ENCODE peak calls at places on chromosomes 5 and 9, in eight cellular contexts. O is IMR-90, J is Peyer's patch, S is pancreas, D is endothelial cell of umbilical vein, K is stomach, Q is SJCRH30, B is colonic mucosa. M is an unnamed sample. For H3K9me3, the result is how much of the 10 kb centered on the place peaks cover.

GRCh38 chr5:112159435-112159834 is 259.6 kb downstream of the EPB41L4A start:
- DNase-seq in O (peak), J (peak), S (no peak), D (no peak), K (no peak), Q (no peak), B (peak), M (no peak)

GRCh38 chr5:14741721-14742426 is 77.4 kb downstream of the OTULIN start:
- DNase-seq in O (no peak), J (no peak), S (no peak), D (no peak), K (no peak), Q (no peak), B (no peak), M (peak)

GRCh38 chr9:130696996-130697395 is 3.4 kb downstream of the EXOSC2 start:
- DNase-seq in O (no peak), J (no peak), S (no peak), D (no peak), K (no peak), Q (no peak), B (no peak), M (no peak)

GRCh38 chr9:88425538-88425950 is 37.3 kb downstream of the SPIN1 start:
- DNase-seq in O (peak), J (no peak), S (no peak), D (no peak), K (no peak), Q (no peak), B (no peak), M (no peak)

GRCh38 chr5:9833871-9834270 is 203.7 kb upstream of the TAS2R1 start:
- DNase-seq in O (no peak), J (no peak), S (no peak), D (no peak), K (no peak), Q (no peak), B (no peak), M (no peak)

GRCh38 chr9:34413229-34413852 is 36.6 kb upstream of the MYORG start:
- DNase-seq in O (peak), J (no peak), S (no peak), D (peak), K (peak), Q (peak), B (peak), M (no peak)

GRCh38 chr5:38438757-38439156 is 117.7 kb downstream of the LIFR start:
- DNase-seq in O (no peak), J (no peak), S (no peak), D (no peak), K (no peak), Q (no peak), B (no peak), M (no peak)

GRCh38 chr5:175489693-175490443 is 11.5 kb downstream of the SFXN1 start:
- DNase-seq in O (no peak), J (no peak), S (no peak), D (no peak), K (no peak), Q (no peak), B (no peak), M (no peak)

GRCh38 chr5:172380992-172381643 is 73.2 kb downstream of the SH3PXD2B start:
- DNase-seq in O (peak), J (peak), S (peak), D (no peak), K (peak), Q (peak), B (no peak), M (no peak)

GRCh38 chr9:122172131-122172530 is 12.4 kb downstream of the MORN5 start:
- DNase-seq in O (no peak), J (no peak), S (no peak), D (no peak), K (no peak), Q (no peak), B (no peak), M (no peak)

GRCh38 chr5:149217802-149218153 is 53.9 kb upstream of the AFAP1L1 start:
- DNase-seq in O (no peak), J (no peak), S (no peak), D (no peak), K (no peak), Q (no peak), B (no peak), M (no peak)

GRCh38 chr5:132010645-132011560 is 555 bp downstream of the ACSL6 start:
- DNase-seq in O (no peak), J (peak), S (peak), D (no peak), K (peak), Q (no peak), B (no peak), M (no peak)
- H3K4me3 ChIP-seq in O (peak), J (peak), S (peak), D (peak), K (peak), Q (no peak), B (peak), M (peak)

DNA sequence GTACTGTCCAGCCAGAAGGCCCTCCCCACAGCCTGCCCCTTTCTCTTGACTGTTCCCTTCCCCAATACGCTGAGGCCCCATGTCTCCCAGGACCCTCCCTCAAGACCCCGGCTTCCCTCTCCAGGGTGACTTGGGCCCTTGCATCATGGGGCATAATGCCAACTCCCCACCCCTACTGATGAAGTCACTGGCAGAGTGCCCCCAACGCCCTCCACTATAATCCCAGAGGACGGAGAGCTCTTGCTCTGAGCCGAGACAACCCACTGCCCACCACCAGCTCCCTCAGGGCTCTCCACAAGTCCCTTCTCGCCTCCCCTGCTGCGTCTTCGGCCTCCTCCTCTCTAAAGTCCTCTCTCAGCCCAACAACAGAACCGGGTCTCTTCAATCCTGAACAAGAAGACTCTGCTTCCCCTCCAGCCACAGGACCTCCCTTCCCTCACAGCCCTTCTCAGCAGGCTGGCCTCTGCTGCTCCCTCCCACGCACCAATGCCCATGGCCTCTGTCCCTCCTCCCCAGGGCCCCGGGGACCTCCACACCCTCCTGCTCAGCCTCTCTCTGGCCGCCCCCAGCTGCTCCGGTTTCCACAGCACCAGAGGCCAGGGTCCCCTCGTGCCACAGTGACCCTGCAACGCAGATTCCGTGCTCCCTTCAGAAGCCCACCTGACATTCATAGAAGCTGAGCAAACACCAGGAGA is 47.6 kb downstream of the ADAMTS2 start:
- DNase-seq in O (no peak), J (no peak), S (peak), D (no peak), K (no peak), Q (no peak), B (no peak), M (no peak)
- H3K9me3 ChIP-seq in O (under half), J (under half), S (under half), D (under half), K (under half), Q (under half), B (under half), M (under half)

GRCh38 chr9:94164756-94165549 is 80.7 kb downstream of the PTPDC1 start:
- DNase-seq in O (no peak), J (no peak), S (no peak), D (no peak), K (no peak), Q (no peak), B (no peak), M (no peak)
- H3K4me3 ChIP-seq in O (no peak), J (peak), S (no peak), D (no peak), K (no peak), Q (no peak), B (peak), M (peak)

GRCh38 chr9:90826326-90827020 is 24.9 kb downstream of the SYK start:
- DNase-seq in O (no peak), J (peak), S (no peak), D (no peak), K (no peak), Q (no peak), B (no peak), M (no peak)

GRCh38 chr9:90825586-90825985 is 24.0 kb downstream of the SYK start:
- DNase-seq in O (no peak), J (peak), S (no peak), D (no peak), K (no peak), Q (no peak), B (no peak), M (no peak)

GRCh38 chr9:90827181-90827866 is 25.7 kb downstream of the SYK start:
- DNase-seq in O (no peak), J (peak), S (no peak), D (no peak), K (no peak), Q (no peak), B (no peak), M (no peak)

GRCh38 chr9:90821697-90822096 is 20.1 kb downstream of the SYK start:
- DNase-seq in O (peak), J (no peak), S (no peak), D (no peak), K (no peak), Q (no peak), B (no peak), M (no peak)

GRCh38 chr9:90822866-90823265 is 21.2 kb downstream of the SYK start:
- DNase-seq in O (no peak), J (no peak), S (no peak), D (no peak), K (no peak), Q (no peak), B (no peak), M (no peak)
- H3K9me3 ChIP-seq in O (under half), J (under half), S (under half), D (under half), K (under half), Q (under half), B (under half), M (under half)

GRCh38 chr5:120630550-120630949 is 166.4 kb downstream of the PRR16 start:
- DNase-seq in O (no peak), J (no peak), S (no peak), D (no peak), K (no peak), Q (no peak), B (no peak), M (no peak)
- H3K4me3 ChIP-seq in O (no peak), J (no peak), S (no peak), D (no peak), K (no peak), Q (no peak), B (no peak), M (no peak)

DNA sequence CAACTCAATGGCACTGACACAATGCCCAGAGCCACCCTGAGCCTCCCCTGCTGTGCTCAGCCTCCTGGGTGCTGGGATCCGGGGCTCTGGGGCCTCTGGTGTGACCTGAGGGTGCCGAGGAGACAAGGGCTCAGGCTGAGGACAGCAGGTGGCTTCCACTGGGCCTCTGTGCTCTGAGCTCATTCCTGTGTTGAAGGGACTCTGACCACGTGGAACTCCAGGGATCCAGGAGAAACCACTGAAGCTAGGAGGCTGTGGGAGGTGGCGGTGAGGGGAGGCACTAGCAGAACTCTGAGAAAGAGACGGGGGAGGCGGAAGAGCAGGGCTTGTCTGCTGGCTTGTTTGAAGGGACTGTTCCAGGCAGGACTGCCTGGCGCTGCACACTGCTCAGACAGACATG is 318.7 kb upstream of the IRX1 start:
- DNase-seq in O (no peak), J (no peak), S (no peak), D (no peak), K (no peak), Q (no peak), B (no peak), M (no peak)
- H3K9me3 ChIP-seq in O (under half), J (under half), S (under half), D (under half), K (under half), Q (under half), B (under half), M (under half)